ENCODE peak calls at places on chromosomes 16 and 17, in six cellular contexts. E, L, Y, K, U and B are unnamed samples.

GRCh38 chr17:7213895-7214299 is 5.7 kb downstream of the DLG4 start:
- DNase-seq in E (no peak), U (peak), Y (peak), K (peak), L (no peak), B (peak)

GRCh38 chr17:39144414-39144813 is 7.0 kb downstream of the PLXDC1 start:
- DNase-seq in L (no peak), Y (peak), E (no peak), K (peak), U (peak), B (no peak)

GRCh38 chr16:73196670-73197069 is 148.7 kb upstream of the ZFHX3 start:
- DNase-seq in U (no peak), E (peak), K (peak), L (peak), Y (peak), B (peak)

GRCh38 chr16:73047536-73048291 is at the start of gene ZFHX3:
- DNase-seq in U (peak), K (peak), E (no peak), Y (no peak), L (peak), B (peak)

GRCh38 chr16:13101828-13102227 is 200.4 kb downstream of the SHISA9 start:
- DNase-seq in E (no peak), L (no peak), U (no peak), K (no peak), Y (no peak), B (no peak)

GRCh38 chr17:56786989-56787482 is 46.7 kb downstream of the C17orf67 start:
- DNase-seq in E (peak), L (no peak), Y (no peak), U (no peak), K (peak), B (peak)

GRCh38 chr17:9054611-9055010 is 33.3 kb downstream of the NTN1 start:
- DNase-seq in L (no peak), Y (no peak), U (no peak), K (no peak), E (no peak), B (no peak)

GRCh38 chr16:21301168-21301894 is 23.2 kb upstream of the CRYM start:
- DNase-seq in U (peak), E (peak), L (peak), K (peak), Y (peak), B (peak)

GRCh38 chr17:74690409-74690825 is 22.3 kb downstream of the CD300LF start:
- DNase-seq in Y (no peak), L (no peak), K (no peak), E (no peak), U (no peak), B (no peak)

GRCh38 chr17:65557349-65558310 is 3.8 kb downstream of the AXIN2 start:
- DNase-seq in L (peak), Y (no peak), E (no peak), U (no peak), K (peak), B (peak)

GRCh38 chr16:50038756-50039529 is 13.9 kb downstream of the CNEP1R1 start:
- DNase-seq in K (no peak), Y (no peak), L (no peak), E (no peak), U (no peak), B (no peak)

GRCh38 chr17:32350662-32351418 is 883 bp downstream of the ZNF207 start:
- DNase-seq in U (peak), K (peak), E (no peak), Y (peak), L (peak), B (peak)